ENCODE peak calls at places on chromosomes 3 and 15, in four cellular contexts. Y, K, M and P are unnamed samples.

GRCh38 chr3:83928391-83928790 is 1030.4 kb upstream of the CADM2 start:
- DNase-seq in K (peak; percentile 10), Y (no peak), M (no peak), P (no peak)

GRCh38 chr3:81778678-81779182 is 17.3 kb upstream of the GBE1 start:
- DNase-seq in Y (peak; percentile 55), K (peak; percentile 13), M (no peak), P (peak; percentile 14)

GRCh38 chr3:146117406-146118285 is 43.3 kb downstream of the PLOD2 start:
- DNase-seq in K (no peak), M (no peak), Y (no peak), P (no peak)

GRCh38 chr15:70016511-70016994 is 81.2 kb downstream of the TLE3 start:
- DNase-seq in M (no peak), K (no peak), Y (no peak), P (no peak)

GRCh38 chr15:101451192-101451799 is 38.2 kb downstream of the PCSK6 start:
- DNase-seq in K (peak; percentile 85), Y (peak; percentile 71), M (peak; percentile 79), P (no peak)

GRCh38 chr3:97389883-97390282 is 374.7 kb upstream of the ARL6 start:
- DNase-seq in K (no peak), M (no peak), Y (no peak), P (no peak)

GRCh38 chr3:98893740-98894139 is 7.8 kb downstream of the DCBLD2 start:
- DNase-seq in K (no peak), Y (no peak), M (no peak), P (no peak)

GRCh38 chr15:68631621-68632051 is 52.8 kb downstream of the CORO2B start:
- DNase-seq in K (no peak), Y (no peak), M (no peak), P (no peak)

GRCh38 chr3:39203862-39204261 is 11.5 kb upstream of the XIRP1 start:
- DNase-seq in K (no peak), Y (no peak), M (no peak), P (no peak)

GRCh38 chr3:45659661-45660566 is 29.3 kb upstream of the SACM1L start:
- DNase-seq in M (peak; percentile 82), K (peak; percentile 75), Y (peak; percentile 61), P (peak; percentile 73)

GRCh38 chr15:36899696-36900095 is 200.7 kb downstream of the MEIS2 start:
- DNase-seq in Y (no peak), K (no peak), M (no peak), P (no peak)

GRCh38 chr15:50058231-50058630 is 60.8 kb downstream of the ATP8B4 start:
- DNase-seq in K (no peak), Y (no peak), M (no peak), P (peak; percentile 68)

GRCh38 chr15:63860161-63860954 is 26.6 kb upstream of the HERC1 start:
- DNase-seq in K (no peak), M (no peak), Y (peak; percentile 27), P (no peak)

GRCh38 chr3:172330413-172330812 is 117.8 kb downstream of the GHSR start:
- DNase-seq in K (no peak), M (no peak), Y (no peak), P (no peak)

GRCh38 chr3:172326993-172327392 is 121.3 kb downstream of the GHSR start:
- DNase-seq in M (no peak), K (no peak), Y (no peak), P (no peak)

GRCh38 chr3:172328282-172328681 is 120.0 kb downstream of the GHSR start:
- DNase-seq in K (no peak), Y (no peak), M (no peak), P (no peak)

GRCh38 chr3:172332256-172333041 is 115.8 kb downstream of the GHSR start:
- DNase-seq in K (peak; percentile 75), M (no peak), Y (peak; percentile 63), P (peak; percentile 70)

DNA sequence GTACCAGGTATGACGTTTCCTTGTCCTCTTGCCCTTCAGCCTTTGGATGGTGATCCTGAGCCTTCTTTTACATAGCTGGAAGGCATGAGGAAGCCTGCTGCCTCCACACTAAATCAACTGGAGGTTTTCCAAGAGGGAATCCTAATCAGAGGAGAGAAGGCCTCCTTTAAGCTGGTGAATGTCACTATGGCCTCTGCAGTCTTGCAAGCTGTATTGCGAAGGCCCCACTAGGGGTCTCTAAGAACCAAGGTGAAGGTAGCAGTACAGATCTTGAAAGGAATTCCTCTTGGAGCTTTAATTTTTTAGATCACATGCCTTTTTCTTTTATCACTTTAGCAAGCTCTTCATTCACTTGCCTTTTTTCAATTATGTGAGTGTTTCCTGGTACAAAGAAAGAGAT is 119.2 kb downstream of the GHSR start:
- DNase-seq in Y (no peak), M (no peak), K (no peak), P (no peak)
- TF ChIP-seq CTCF in Y (no peak), M (no peak), K (no peak), P (no peak)

DNA sequence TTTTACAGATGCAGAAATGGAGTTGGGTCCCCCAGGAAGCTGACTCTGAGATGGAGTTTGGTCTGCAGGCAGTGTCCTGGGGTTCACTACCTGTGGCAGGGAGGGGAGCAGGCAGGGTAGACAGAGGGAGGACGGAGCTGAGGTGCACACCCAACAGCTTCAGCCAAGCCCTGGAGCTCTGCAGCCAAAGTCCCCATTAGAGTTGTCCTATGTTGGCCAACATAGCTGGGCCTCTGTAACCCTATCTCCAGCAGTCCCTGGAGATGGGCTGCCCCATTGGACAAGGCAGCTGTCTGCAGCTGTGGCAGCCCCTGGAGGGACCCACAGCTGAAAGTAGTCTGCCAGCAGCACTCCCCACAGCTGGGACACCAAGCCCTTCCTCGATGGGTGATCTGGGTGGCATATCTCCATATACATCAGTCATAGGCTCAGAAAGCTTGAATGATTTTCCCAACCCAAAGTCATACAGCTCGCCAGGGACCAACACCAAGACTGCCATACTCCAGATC is 32.0 kb downstream of the STARD5 start:
- DNase-seq in K (no peak), M (no peak), Y (no peak), P (no peak)
- H3K4me3 ChIP-seq in K (no peak overlapping the region), M (no peak overlapping the region), Y (no peak overlapping the region), P (no peak overlapping the region)

GRCh38 chr15:71752604-71753289 is 57.6 kb upstream of the NR2E3 start:
- DNase-seq in Y (no peak), M (no peak), K (peak; percentile 77), P (peak; percentile 92)
- TF ChIP-seq CTCF in Y (peak; percentile 21), M (peak; percentile 31), K (no peak), P (peak; percentile 83)

GRCh38 chr15:92392966-92393286 is 755 bp upstream of the ST8SIA2 start:
- DNase-seq in M (no peak), Y (no peak), K (no peak), P (no peak)
- H3K4me3 ChIP-seq in M (no peak overlapping the region), Y (no peak overlapping the region), K (no peak overlapping the region), P (no peak overlapping the region)

DNA sequence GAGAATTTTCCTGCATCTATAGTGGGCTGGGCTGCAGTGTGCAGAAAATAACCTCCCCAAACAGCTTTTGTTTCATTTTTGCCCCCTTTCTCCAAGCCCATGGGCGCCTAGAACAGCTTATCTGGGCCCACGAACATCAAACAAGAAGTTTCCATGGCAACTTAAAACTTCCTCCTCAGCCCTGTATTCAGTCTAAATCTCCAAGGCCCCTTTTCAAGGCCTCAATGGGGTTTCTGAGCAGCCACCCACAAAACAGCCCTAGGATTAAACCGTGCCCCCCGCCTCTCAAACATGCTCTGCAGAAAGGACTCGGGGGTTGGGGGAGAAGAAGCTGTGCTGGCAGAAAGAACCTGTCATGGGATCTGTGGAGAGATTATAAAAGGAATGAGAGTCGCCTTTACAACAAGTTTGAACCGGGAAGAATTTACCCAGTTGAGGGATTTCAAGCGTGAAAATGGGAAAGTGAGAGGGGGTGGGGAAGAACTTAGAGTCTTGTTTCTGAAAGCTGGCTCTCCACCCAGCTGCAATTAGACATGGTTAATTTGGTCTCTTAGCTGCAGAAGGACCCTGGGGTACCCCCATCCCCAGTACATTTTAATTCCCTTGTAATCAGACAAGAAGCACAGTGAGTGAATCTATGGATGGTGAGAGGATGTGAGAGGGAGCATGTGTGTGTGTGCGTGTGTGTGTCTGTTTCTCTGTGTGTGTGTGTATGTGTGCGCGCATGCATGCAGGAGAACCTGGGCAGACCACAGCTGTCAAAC is 4.3 kb upstream of the FAM107A start:
- DNase-seq in M (no peak), Y (no peak), K (no peak), P (no peak)
- TF ChIP-seq CTCF in M (no peak), Y (no peak), K (no peak), P (no peak)

GRCh38 chr15:39642011-39642640 is 61.2 kb downstream of the THBS1 start:
- DNase-seq in Y (no peak), K (peak; percentile 10), M (no peak), P (peak; percentile 82)

GRCh38 chr15:39638041-39638440 is 57.2 kb downstream of the THBS1 start:
- DNase-seq in Y (no peak), M (no peak), K (no peak), P (no peak)

GRCh38 chr15:39641187-39641889 is 60.5 kb downstream of the THBS1 start:
- DNase-seq in K (no peak), Y (no peak), M (no peak), P (no peak)

GRCh38 chr15:39639037-39639436 is 58.2 kb downstream of the THBS1 start:
- DNase-seq in K (no peak), Y (no peak), M (no peak), P (no peak)

DNA sequence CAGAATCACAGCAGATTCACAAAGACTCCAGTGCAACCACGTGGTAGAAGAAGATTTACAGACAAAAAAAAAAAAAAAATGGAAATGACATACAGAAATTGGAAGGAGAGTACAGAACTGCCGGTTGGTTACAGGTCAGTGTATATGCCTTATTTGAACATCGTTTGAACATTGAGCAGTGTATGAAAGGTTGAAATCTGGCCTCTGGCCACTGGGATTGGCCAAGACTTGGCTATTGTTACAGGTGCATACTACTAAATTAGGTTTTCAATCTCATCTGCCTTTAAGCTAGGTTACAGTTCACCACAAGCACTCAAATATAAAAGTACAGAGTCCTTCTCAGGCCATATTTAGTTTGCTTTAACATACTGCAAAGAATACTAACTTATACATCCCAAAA is 59.8 kb downstream of the THBS1 start:
- DNase-seq in M (no peak), Y (no peak), K (no peak), P (no peak)
- H3K4me3 ChIP-seq in M (no peak overlapping the region), Y (no peak overlapping the region), K (no peak overlapping the region), P (no peak overlapping the region)

GRCh38 chr3:135237371-135237770 is 442.3 kb downstream of the EPHB1 start:
- DNase-seq in Y (no peak), K (no peak), M (no peak), P (no peak)
- TF ChIP-seq CTCF in Y (no peak), K (no peak), M (no peak), P (no peak)